ENCODE peak calls at places on chromosomes 5 and 9, in nine cellular contexts. E is heart left ventricle; J is kidney; V is GM12891; U is central memory CD4-positive, alpha-beta T cell; D is activated T-helper 1 cell treated with anti-CD3 and anti-CD28 coated beads, Interleukin-2, amount 50 U/mL, for 16 hours; X is activated naive CD8-positive, alpha-beta T cell treated with anti-CD3 and anti-CD28 coated beads, Interleukin-2, amount 10 ng/mL, durations not matched to agents 7 days and 5 days; S is EL; A is posterior cingulate gyrus. G is an unnamed sample.

GRCh38 chr9:128094166-128094949 is 26.3 kb downstream of the SLC25A25 start:
- DNase-seq in E (peak), J (peak), V (peak), U (peak), D (peak), X (peak), S (peak), A (peak), G (peak)

GRCh38 chr5:32628049-32628803 is 42.9 kb downstream of the SUB1 start:
- DNase-seq in E (peak), J (no peak), V (no peak), U (no peak), D (no peak), X (no peak), S (no peak), A (no peak), G (no peak)

GRCh38 chr9:4375424-4376195 is 75.7 kb upstream of the GLIS3 start:
- DNase-seq in E (no peak), J (no peak), V (no peak), U (no peak), D (no peak), X (no peak), S (peak), A (no peak), G (peak)

GRCh38 chr9:111601237-111602018 is 2.0 kb upstream of the PTGR1 start:
- DNase-seq in E (no peak), J (no peak), V (no peak), U (no peak), D (no peak), X (no peak), S (peak), A (no peak), G (peak)

GRCh38 chr5:116038817-116039216 is 6.5 kb downstream of the ARL14EPL start:
- DNase-seq in E (no peak), J (no peak), V (no peak), U (no peak), D (no peak), X (no peak), S (no peak), A (no peak), G (no peak)

GRCh38 chr5:177366528-177367322 is 9.0 kb downstream of the RGS14 start:
- DNase-seq in E (peak), J (peak), V (no peak), U (no peak), D (no peak), X (no peak), S (peak), A (no peak), G (peak)

GRCh38 chr9:126395439-126396212 is 69.0 kb downstream of the MVB12B start:
- DNase-seq in E (no peak), J (no peak), V (no peak), U (no peak), D (no peak), X (no peak), S (peak), A (no peak), G (peak)

GRCh38 chr9:104927912-104928740 is at the start of gene ABCA1:
- DNase-seq in E (peak), J (peak), V (peak), U (peak), D (peak), X (peak), S (peak), A (peak), G (peak)

GRCh38 chr5:174315471-174315870 is 270.0 kb downstream of the NSG2 start:
- DNase-seq in E (no peak), J (no peak), V (no peak), U (no peak), D (no peak), X (no peak), S (no peak), A (no peak), G (no peak)

GRCh38 chr5:71910741-71911140 is 191.7 kb downstream of the CARTPT start:
- DNase-seq in E (no peak), J (no peak), V (no peak), U (no peak), D (no peak), X (no peak), S (no peak), A (no peak), G (no peak)

GRCh38 chr5:170642776-170643436 is 139.1 kb downstream of the KCNIP1 start:
- DNase-seq in E (no peak), J (no peak), V (no peak), U (no peak), D (no peak), X (no peak), S (no peak), A (no peak), G (no peak)

GRCh38 chr5:142290574-142291299 is 34.1 kb downstream of the SPRY4 start:
- DNase-seq in E (peak), J (no peak), V (no peak), U (no peak), D (no peak), X (no peak), S (peak), A (no peak), G (no peak)

GRCh38 chr9:128494108-128494742 is 10.3 kb upstream of the GLE1 start:
- DNase-seq in E (peak), J (peak), V (no peak), U (no peak), D (no peak), X (no peak), S (no peak), A (no peak), G (no peak)

GRCh38 chr5:57102189-57102904 is 71.5 kb upstream of the GPBP1 start:
- DNase-seq in E (no peak), J (no peak), V (no peak), U (no peak), D (no peak), X (no peak), S (no peak), A (no peak), G (no peak)

GRCh38 chr5:264346-264745 is 7.1 kb upstream of the PDCD6 start:
- DNase-seq in E (no peak), J (no peak), V (no peak), U (no peak), D (no peak), X (no peak), S (no peak), A (no peak), G (no peak)

GRCh38 chr5:55668356-55668755 is 43.8 kb downstream of the SLC38A9 start:
- DNase-seq in E (no peak), J (no peak), V (no peak), U (no peak), D (no peak), X (no peak), S (peak), A (no peak), G (peak)

GRCh38 chr9:23447166-23447565 is 378.9 kb downstream of the ELAVL2 start:
- DNase-seq in E (no peak), J (no peak), V (no peak), U (no peak), D (no peak), X (no peak), S (no peak), A (peak), G (no peak)

GRCh38 chr9:23739753-23740152 is 86.3 kb downstream of the ELAVL2 start:
- DNase-seq in E (no peak), J (no peak), V (no peak), U (no peak), D (no peak), X (no peak), S (no peak), A (no peak), G (no peak)

GRCh38 chr9:33102551-33103210 is 26.2 kb upstream of the SMU1 start:
- DNase-seq in E (no peak), J (no peak), V (no peak), U (no peak), D (no peak), X (no peak), S (no peak), A (no peak), G (no peak)

GRCh38 chr9:79663299-79663698 is 91.5 kb downstream of the TLE4 start:
- DNase-seq in E (no peak), J (no peak), V (no peak), U (no peak), D (no peak), X (no peak), S (no peak), A (no peak), G (no peak)

GRCh38 chr5:141617128-141617527 is 1.7 kb downstream of the DIAPH1 start:
- DNase-seq in E (no peak), J (no peak), V (no peak), U (no peak), D (no peak), X (no peak), S (no peak), A (no peak), G (no peak)

GRCh38 chr5:140311011-140311467 is 8.1 kb upstream of the PFDN1 start:
- DNase-seq in E (no peak), J (no peak), V (no peak), U (no peak), D (no peak), X (no peak), S (peak), A (no peak), G (peak)

GRCh38 chr9:123757547-123757946 is 172.4 kb downstream of the DENND1A start:
- DNase-seq in E (no peak), J (no peak), V (no peak), U (no peak), D (no peak), X (no peak), S (no peak), A (no peak), G (peak)

GRCh38 chr9:118785456-118785855 is 583.8 kb downstream of the BRINP1 start:
- DNase-seq in E (no peak), J (no peak), V (no peak), U (no peak), D (no peak), X (no peak), S (no peak), A (no peak), G (no peak)

GRCh38 chr5:80668016-80668969 is 13.5 kb upstream of the DHFR start:
- DNase-seq in E (peak), J (no peak), V (peak), U (no peak), D (no peak), X (no peak), S (no peak), A (no peak), G (no peak)

GRCh38 chr5:54360925-54361662 is 50.7 kb upstream of the ARL15 start:
- DNase-seq in E (no peak), J (no peak), V (no peak), U (no peak), D (no peak), X (no peak), S (no peak), A (no peak), G (peak)

GRCh38 chr9:129576546-129577543 is 44.1 kb downstream of the C9orf50 start:
- DNase-seq in E (peak), J (peak), V (no peak), U (no peak), D (no peak), X (no peak), S (peak), A (no peak), G (no peak)

GRCh38 chr9:655875-656274 is 185.6 kb upstream of the DMRT1 start:
- DNase-seq in E (peak), J (peak), V (no peak), U (no peak), D (no peak), X (no peak), S (no peak), A (no peak), G (no peak)

GRCh38 chr5:151873701-151874100 is 51.0 kb downstream of the GLRA1 start:
- DNase-seq in E (no peak), J (no peak), V (no peak), U (no peak), D (no peak), X (no peak), S (no peak), A (no peak), G (no peak)

GRCh38 chr9:110351009-110351467 is 13.4 kb upstream of the TXNDC8 start:
- DNase-seq in E (no peak), J (no peak), V (no peak), U (no peak), D (no peak), X (no peak), S (peak), A (no peak), G (peak)

GRCh38 chr5:10699281-10699874 is 61.7 kb downstream of the DAP start:
- DNase-seq in E (no peak), J (no peak), V (no peak), U (no peak), D (no peak), X (no peak), S (peak), A (no peak), G (no peak)

GRCh38 chr5:173078878-173079277 is 22.7 kb downstream of the CREBRF start:
- DNase-seq in E (no peak), J (no peak), V (no peak), U (no peak), D (no peak), X (no peak), S (no peak), A (no peak), G (no peak)

GRCh38 chr5:122180863-122181519 is 51.6 kb downstream of the ZNF474 start:
- DNase-seq in E (no peak), J (no peak), V (no peak), U (no peak), D (no peak), X (no peak), S (peak), A (no peak), G (peak)

GRCh38 chr5:179554981-179555380 is 4.6 kb downstream of the RUFY1 start:
- DNase-seq in E (no peak), J (no peak), V (no peak), U (no peak), D (no peak), X (no peak), S (no peak), A (no peak), G (peak)